ENCODE peak calls at places on chromosomes 11 and 22, in six cellular contexts. N is activated CD8-positive, alpha-beta memory T cell treated with anti-CD3 and anti-CD28 coated beads for 1 hour; H is activated CD4-positive, alpha-beta T cell treated with anti-CD3 and anti-CD28 coated beads, Interleukin-2, amount 10 ng/mL, durations not matched to agents 7 days and 5 days; W is cardiac fibroblast; Q is iPS-NIHi11; L is pulmonary artery endothelial cell. V is an unnamed sample.

GRCh38 chr22:31342389-31343125 is 3.6 kb downstream of the PATZ1 start:
- DNase-seq in N (no peak), H (no peak), W (no peak), Q (peak; percentile 57), L (no peak), V (no peak)

GRCh38 chr22:24871611-24872205 is 65.7 kb downstream of the SGSM1 start:
- DNase-seq in N (no peak), H (no peak), W (no peak), Q (no peak), L (no peak), V (no peak)

GRCh38 chr22:37186228-37186996 is 1.6 kb downstream of the C1QTNF6 start:
- DNase-seq in N (no peak), H (peak; percentile 52), W (peak; percentile 90), Q (peak; percentile 86), L (peak; percentile 80), V (no peak)

GRCh38 chr11:7512525-7513209 is 1.1 kb upstream of the PPFIBP2 start:
- DNase-seq in N (no peak), H (peak; percentile 17), W (peak; percentile 42), Q (no peak), L (no peak), V (no peak)

GRCh38 chr11:48011125-48012050 is 31.0 kb downstream of the PTPRJ start:
- DNase-seq in N (no peak), H (no peak), W (no peak), Q (no peak), L (no peak), V (no peak)

GRCh38 chr22:30894371-30894740 is 74.2 kb downstream of the MORC2 start:
- DNase-seq in N (no peak), H (no peak), W (no peak), Q (peak; percentile 31), L (no peak), V (no peak)

GRCh38 chr11:61733120-61733978 is 19.1 kb upstream of the MYRF start:
- DNase-seq in N (peak; percentile 70), H (peak; percentile 88), W (peak; percentile 85), Q (peak; percentile 99), L (peak; percentile 49), V (peak; percentile 63)

GRCh38 chr22:32800158-32800557 is 1.3 kb upstream of the TIMP3 start:
- DNase-seq in N (no peak), H (no peak), W (no peak), Q (no peak), L (no peak), V (no peak)

GRCh38 chr11:35470616-35471015 is 51.3 kb upstream of the SLC1A2 start:
- DNase-seq in N (no peak), H (no peak), W (no peak), Q (no peak), L (no peak), V (no peak)

GRCh38 chr11:64724863-64725535 is 2.0 kb upstream of the NRXN2 start:
- DNase-seq in N (no peak), H (no peak), W (no peak), Q (no peak), L (no peak), V (no peak)

GRCh38 chr11:197741-198235 is 4.9 kb downstream of the SCGB1C1 start:
- DNase-seq in N (no peak), H (no peak), W (no peak), Q (no peak), L (no peak), V (no peak)

GRCh38 chr11:86277741-86278140 is 24.3 kb upstream of the HIKESHI start:
- DNase-seq in N (no peak), H (no peak), W (no peak), Q (no peak), L (no peak), V (no peak)

GRCh38 chr11:72113170-72113808 is 794 bp upstream of the ANAPC15 start:
- DNase-seq in N (no peak), H (no peak), W (peak; percentile 28), Q (no peak), L (no peak), V (no peak)

V was measured in stimulated activated CD8-positive, alpha-beta memory T cell treated with anti-CD3 and anti-CD28 coated beads, Interleukin-4, amount 100 ng/mL, for 4 hours.